ENCODE peak calls at places on chromosomes 12 and 14, in nine cellular contexts. One of them, this sample, is unnamed.

GRCh38 chr14:101929096-101929495 is 35.3 kb upstream of the DYNC1H1 start:
- DNase-seq in H1: no peak
- DNase-seq in fibroblast of lung: no peak
- DNase-seq in A549: no peak
- DNase-seq in left lung: no peak
- DNase-seq in dorsolateral prefrontal cortex: no peak
- DNase-seq in heart left ventricle: no peak
- DNase-seq in lower lobe of right lung: peak
- DNase-seq in psoas muscle: no peak
- DNase-seq in this sample: no peak

GRCh38 chr14:72643317-72643801 is 250.5 kb downstream of the DPF3 start:
- DNase-seq in psoas muscle: peak
- DNase-seq in dorsolateral prefrontal cortex: peak
- DNase-seq in lower lobe of right lung: no peak
- DNase-seq in H1: peak
- DNase-seq in heart left ventricle: peak
- DNase-seq in fibroblast of lung: peak
- DNase-seq in left lung: no peak
- DNase-seq in A549: peak
- DNase-seq in this sample: no peak

GRCh38 chr12:31868980-31869379 is 90.2 kb upstream of the RESF1 start:
- DNase-seq in H1: no peak
- DNase-seq in left lung: no peak
- DNase-seq in dorsolateral prefrontal cortex: no peak
- DNase-seq in psoas muscle: no peak
- DNase-seq in lower lobe of right lung: no peak
- DNase-seq in heart left ventricle: peak
- DNase-seq in A549: peak
- DNase-seq in fibroblast of lung: peak
- DNase-seq in this sample: no peak

GRCh38 chr14:104741108-104741802 is 11.7 kb upstream of the SIVA1 start:
- DNase-seq in fibroblast of lung: no peak
- DNase-seq in lower lobe of right lung: no peak
- DNase-seq in left lung: peak
- DNase-seq in psoas muscle: no peak
- DNase-seq in A549: no peak
- DNase-seq in H1: no peak
- DNase-seq in heart left ventricle: no peak
- DNase-seq in dorsolateral prefrontal cortex: no peak
- DNase-seq in this sample: no peak

GRCh38 chr14:93343797-93344196 is 3.2 kb upstream of the COX8C start:
- DNase-seq in A549: no peak
- DNase-seq in H1: no peak
- DNase-seq in dorsolateral prefrontal cortex: no peak
- DNase-seq in lower lobe of right lung: no peak
- DNase-seq in heart left ventricle: no peak
- DNase-seq in fibroblast of lung: no peak
- DNase-seq in psoas muscle: no peak
- DNase-seq in left lung: no peak
- DNase-seq in this sample: no peak

GRCh38 chr12:70383484-70383883 is 17.4 kb downstream of the KCNMB4 start:
- DNase-seq in H1: no peak
- DNase-seq in dorsolateral prefrontal cortex: no peak
- DNase-seq in left lung: no peak
- DNase-seq in A549: no peak
- DNase-seq in lower lobe of right lung: no peak
- DNase-seq in heart left ventricle: no peak
- DNase-seq in psoas muscle: no peak
- DNase-seq in fibroblast of lung: no peak
- DNase-seq in this sample: no peak

GRCh38 chr14:77491056-77491455 is 7.6 kb downstream of the ISM2 start:
- DNase-seq in A549: no peak
- DNase-seq in left lung: no peak
- DNase-seq in lower lobe of right lung: no peak
- DNase-seq in H1: no peak
- DNase-seq in psoas muscle: no peak
- DNase-seq in dorsolateral prefrontal cortex: no peak
- DNase-seq in fibroblast of lung: no peak
- DNase-seq in heart left ventricle: no peak
- DNase-seq in this sample: no peak

GRCh38 chr12:70484464-70484863 is 118.4 kb downstream of the KCNMB4 start:
- DNase-seq in psoas muscle: no peak
- DNase-seq in left lung: no peak
- DNase-seq in H1: no peak
- DNase-seq in heart left ventricle: no peak
- DNase-seq in A549: no peak
- DNase-seq in lower lobe of right lung: no peak
- DNase-seq in dorsolateral prefrontal cortex: no peak
- DNase-seq in fibroblast of lung: no peak
- DNase-seq in this sample: no peak

GRCh38 chr12:2120982-2121758 is 68.4 kb downstream of the CACNA1C start:
- DNase-seq in A549: no peak
- DNase-seq in psoas muscle: no peak
- DNase-seq in fibroblast of lung: no peak
- DNase-seq in dorsolateral prefrontal cortex: no peak
- DNase-seq in lower lobe of right lung: no peak
- DNase-seq in left lung: no peak
- DNase-seq in H1: no peak
- DNase-seq in heart left ventricle: no peak
- DNase-seq in this sample: no peak

GRCh38 chr14:103230658-103231334 is 103.2 kb upstream of the EIF5 start:
- DNase-seq in fibroblast of lung: no peak
- DNase-seq in heart left ventricle: no peak
- DNase-seq in lower lobe of right lung: no peak
- DNase-seq in left lung: no peak
- DNase-seq in dorsolateral prefrontal cortex: no peak
- DNase-seq in psoas muscle: no peak
- DNase-seq in A549: no peak
- DNase-seq in H1: no peak
- DNase-seq in this sample: no peak

GRCh38 chr14:34465069-34465859 is 3.2 kb upstream of the SPTSSA start:
- DNase-seq in left lung: no peak
- DNase-seq in fibroblast of lung: peak
- DNase-seq in lower lobe of right lung: no peak
- DNase-seq in heart left ventricle: no peak
- DNase-seq in dorsolateral prefrontal cortex: no peak
- DNase-seq in A549: peak
- DNase-seq in H1: no peak
- DNase-seq in psoas muscle: no peak
- DNase-seq in this sample: no peak

GRCh38 chr12:12482150-12482761 is 80.4 kb downstream of the DUSP16 start:
- DNase-seq in lower lobe of right lung: no peak
- DNase-seq in A549: no peak
- DNase-seq in heart left ventricle: no peak
- DNase-seq in left lung: no peak
- DNase-seq in H1: no peak
- DNase-seq in dorsolateral prefrontal cortex: no peak
- DNase-seq in psoas muscle: no peak
- DNase-seq in fibroblast of lung: no peak
- DNase-seq in this sample: no peak

GRCh38 chr12:92341333-92341691 is 195.7 kb upstream of the BTG1 start:
- DNase-seq in lower lobe of right lung: no peak
- DNase-seq in A549: no peak
- DNase-seq in H1: no peak
- DNase-seq in psoas muscle: no peak
- DNase-seq in left lung: no peak
- DNase-seq in dorsolateral prefrontal cortex: no peak
- DNase-seq in fibroblast of lung: no peak
- DNase-seq in heart left ventricle: no peak
- DNase-seq in this sample: no peak

GRCh38 chr14:75273272-75274044 is 5.2 kb upstream of the FOS start:
- DNase-seq in A549: no peak
- DNase-seq in H1: no peak
- DNase-seq in lower lobe of right lung: no peak
- DNase-seq in psoas muscle: no peak
- DNase-seq in heart left ventricle: no peak
- DNase-seq in dorsolateral prefrontal cortex: no peak
- DNase-seq in fibroblast of lung: peak
- DNase-seq in left lung: no peak
- DNase-seq in this sample: no peak

GRCh38 chr12:121668750-121669524 is 517 bp downstream of the MORN3 start:
- DNase-seq in heart left ventricle: peak
- DNase-seq in fibroblast of lung: peak
- DNase-seq in left lung: no peak
- DNase-seq in psoas muscle: peak
- DNase-seq in H1: no peak
- DNase-seq in A549: peak
- DNase-seq in dorsolateral prefrontal cortex: no peak
- DNase-seq in lower lobe of right lung: no peak
- DNase-seq in this sample: no peak

GRCh38 chr12:121669525-121669908 is at the start of gene MORN3:
- DNase-seq in fibroblast of lung: no peak
- DNase-seq in dorsolateral prefrontal cortex: no peak
- DNase-seq in H1: no peak
- DNase-seq in psoas muscle: no peak
- DNase-seq in left lung: no peak
- DNase-seq in A549: no peak
- DNase-seq in lower lobe of right lung: no peak
- DNase-seq in heart left ventricle: no peak
- DNase-seq in this sample: no peak

GRCh38 chr12:121663610-121663929 is 5.9 kb downstream of the MORN3 start:
- DNase-seq in heart left ventricle: no peak
- DNase-seq in fibroblast of lung: no peak
- DNase-seq in A549: no peak
- DNase-seq in lower lobe of right lung: no peak
- DNase-seq in H1: no peak
- DNase-seq in dorsolateral prefrontal cortex: no peak
- DNase-seq in left lung: no peak
- DNase-seq in psoas muscle: no peak
- DNase-seq in this sample: no peak
- H3K4me3 ChIP-seq in heart left ventricle: no peak
- H3K4me3 ChIP-seq in fibroblast of lung: no peak
- H3K4me3 ChIP-seq in A549: no peak
- H3K4me3 ChIP-seq in lower lobe of right lung: no peak
- H3K4me3 ChIP-seq in H1: no peak
- H3K4me3 ChIP-seq in dorsolateral prefrontal cortex: no peak
- H3K4me3 ChIP-seq in left lung: peak
- H3K4me3 ChIP-seq in psoas muscle: no peak
- H3K4me3 ChIP-seq in this sample: no peak

GRCh38 chr14:24954697-24955037 is 95.3 kb downstream of the STXBP6 start:
- DNase-seq in fibroblast of lung: no peak
- DNase-seq in heart left ventricle: no peak
- DNase-seq in psoas muscle: no peak
- DNase-seq in lower lobe of right lung: no peak
- DNase-seq in A549: no peak
- DNase-seq in dorsolateral prefrontal cortex: no peak
- DNase-seq in left lung: no peak
- DNase-seq in H1: no peak
- DNase-seq in this sample: no peak

GRCh38 chr14:24948261-24948847 is 101.6 kb downstream of the STXBP6 start:
- DNase-seq in lower lobe of right lung: no peak
- DNase-seq in psoas muscle: no peak
- DNase-seq in left lung: no peak
- DNase-seq in heart left ventricle: no peak
- DNase-seq in dorsolateral prefrontal cortex: no peak
- DNase-seq in fibroblast of lung: no peak
- DNase-seq in A549: no peak
- DNase-seq in H1: no peak
- DNase-seq in this sample: no peak

GRCh38 chr14:24954037-24954696 is 95.8 kb downstream of the STXBP6 start:
- DNase-seq in heart left ventricle: no peak
- DNase-seq in A549: no peak
- DNase-seq in dorsolateral prefrontal cortex: no peak
- DNase-seq in psoas muscle: no peak
- DNase-seq in lower lobe of right lung: no peak
- DNase-seq in H1: no peak
- DNase-seq in left lung: no peak
- DNase-seq in fibroblast of lung: no peak
- DNase-seq in this sample: no peak

GRCh38 chr14:24956104-24956503 is 93.8 kb downstream of the STXBP6 start:
- DNase-seq in dorsolateral prefrontal cortex: no peak
- DNase-seq in left lung: peak
- DNase-seq in H1: no peak
- DNase-seq in fibroblast of lung: no peak
- DNase-seq in lower lobe of right lung: no peak
- DNase-seq in psoas muscle: no peak
- DNase-seq in A549: no peak
- DNase-seq in heart left ventricle: no peak
- DNase-seq in this sample: no peak

DNA sequence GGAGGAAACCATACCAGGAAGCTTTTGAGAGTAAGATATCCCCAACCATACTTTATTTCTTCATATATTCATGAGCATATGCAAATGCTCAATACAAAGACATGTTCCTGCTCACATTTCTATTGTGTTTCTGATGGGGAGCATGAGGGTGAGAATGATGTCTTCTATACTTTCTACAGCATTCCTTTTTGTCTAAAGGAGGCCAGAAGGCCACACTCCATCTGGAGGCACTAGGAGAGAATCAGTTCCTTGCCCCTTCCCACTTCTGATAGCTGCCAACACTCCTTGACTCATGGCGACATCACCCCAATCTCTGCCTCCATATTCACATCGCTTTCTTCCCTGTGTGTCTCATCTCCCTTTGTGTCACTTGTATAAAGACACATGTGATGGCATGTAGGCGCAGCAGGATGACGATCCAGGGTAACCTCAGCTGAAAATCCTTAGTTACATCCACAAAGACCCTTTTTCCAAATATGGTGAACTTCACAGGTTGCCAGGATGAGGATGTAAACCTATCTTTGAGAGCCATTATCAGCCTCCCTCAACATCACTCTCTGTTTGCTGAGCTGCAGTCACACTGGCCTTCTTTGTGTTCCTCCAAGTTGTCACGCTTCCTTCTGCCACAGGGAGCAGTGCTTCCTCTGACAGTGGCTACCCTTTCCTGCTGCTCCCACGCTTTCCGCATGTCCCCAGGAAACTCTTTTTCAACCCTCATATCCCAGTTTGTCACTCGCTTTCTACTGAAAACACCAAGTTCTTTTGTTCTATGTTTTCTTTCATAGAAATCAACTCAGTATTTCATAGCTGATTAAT is 96.9 kb downstream of the STXBP6 start:
- DNase-seq in left lung: no peak
- DNase-seq in psoas muscle: no peak
- DNase-seq in heart left ventricle: no peak
- DNase-seq in fibroblast of lung: no peak
- DNase-seq in dorsolateral prefrontal cortex: no peak
- DNase-seq in H1: no peak
- DNase-seq in lower lobe of right lung: no peak
- DNase-seq in A549: peak
- DNase-seq in this sample: no peak
- TF ChIP-seq CTCF in left lung: no peak
- TF ChIP-seq CTCF in psoas muscle: no peak
- TF ChIP-seq CTCF in heart left ventricle: no peak
- TF ChIP-seq CTCF in fibroblast of lung: no peak
- TF ChIP-seq CTCF in dorsolateral prefrontal cortex: peak
- TF ChIP-seq CTCF in H1: peak
- TF ChIP-seq CTCF in lower lobe of right lung: peak
- TF ChIP-seq CTCF in A549: no peak
- TF ChIP-seq CTCF in this sample: no peak

GRCh38 chr12:48694038-48694437 is 12.0 kb upstream of the KANSL2 start:
- DNase-seq in A549: no peak
- DNase-seq in dorsolateral prefrontal cortex: no peak
- DNase-seq in lower lobe of right lung: no peak
- DNase-seq in psoas muscle: no peak
- DNase-seq in left lung: no peak
- DNase-seq in heart left ventricle: no peak
- DNase-seq in H1: no peak
- DNase-seq in fibroblast of lung: no peak
- DNase-seq in this sample: no peak
- H3K27ac ChIP-seq in A549: no peak
- H3K27ac ChIP-seq in dorsolateral prefrontal cortex: no peak
- H3K27ac ChIP-seq in lower lobe of right lung: no peak
- H3K27ac ChIP-seq in psoas muscle: peak
- H3K27ac ChIP-seq in left lung: no peak
- H3K27ac ChIP-seq in heart left ventricle: no peak
- H3K27ac ChIP-seq in H1: no peak
- H3K27ac ChIP-seq in fibroblast of lung: no peak
- H3K27ac ChIP-seq in this sample: no peak

GRCh38 chr12:52813885-52814709 is at the start of gene KRT4:
- DNase-seq in dorsolateral prefrontal cortex: no peak
- DNase-seq in psoas muscle: no peak
- DNase-seq in A549: peak
- DNase-seq in heart left ventricle: no peak
- DNase-seq in left lung: no peak
- DNase-seq in lower lobe of right lung: no peak
- DNase-seq in H1: no peak
- DNase-seq in fibroblast of lung: no peak
- DNase-seq in this sample: no peak
- H3K4me3 ChIP-seq in dorsolateral prefrontal cortex: no peak
- H3K4me3 ChIP-seq in psoas muscle: no peak
- H3K4me3 ChIP-seq in A549: no peak
- H3K4me3 ChIP-seq in heart left ventricle: no peak
- H3K4me3 ChIP-seq in left lung: no peak
- H3K4me3 ChIP-seq in lower lobe of right lung: no peak
- H3K4me3 ChIP-seq in H1: no peak
- H3K4me3 ChIP-seq in fibroblast of lung: no peak
- H3K4me3 ChIP-seq in this sample: no peak